ENCODE peak calls at places on chromosomes 5 and 9, in eight cellular contexts. A, M, G, Z, C, J, W and P are unnamed samples.

GRCh38 chr5:141672856-141673813 is 8.9 kb downstream of the ARAP3 start:
- DNase-seq in A (no peak), M (no peak), G (no peak), Z (no peak), C (peak), J (no peak), W (no peak), P (no peak)

GRCh38 chr9:125356032-125356431 is 94.4 kb downstream of the GAPVD1 start:
- DNase-seq in A (no peak), M (no peak), G (no peak), Z (no peak), C (no peak), J (no peak), W (no peak), P (no peak)

GRCh38 chr9:72154468-72155281 is 5.4 kb downstream of the GDA start:
- DNase-seq in A (no peak), M (no peak), G (no peak), Z (no peak), C (no peak), J (no peak), W (no peak), P (no peak)

GRCh38 chr9:14347408-14348224 is 33.7 kb upstream of the NFIB start:
- DNase-seq in A (no peak), M (no peak), G (no peak), Z (no peak), C (peak), J (no peak), W (no peak), P (peak)

GRCh38 chr5:26482817-26483375 is 555.5 kb downstream of the CDH9 start:
- DNase-seq in A (peak), M (no peak), G (no peak), Z (no peak), C (no peak), J (peak), W (peak), P (no peak)

GRCh38 chr5:81349161-81349560 is 44.8 kb downstream of the ACOT12 start:
- DNase-seq in A (no peak), M (no peak), G (no peak), Z (no peak), C (no peak), J (no peak), W (no peak), P (no peak)

GRCh38 chr5:127385936-127386335 is 95.3 kb downstream of the MEGF10 start:
- DNase-seq in A (no peak), M (no peak), G (no peak), Z (no peak), C (no peak), J (no peak), W (no peak), P (no peak)

GRCh38 chr9:36025751-36026150 is 11.0 kb upstream of the RECK start:
- DNase-seq in A (no peak), M (no peak), G (no peak), Z (no peak), C (no peak), J (no peak), W (no peak), P (no peak)

GRCh38 chr5:35143841-35144240 is 86.4 kb downstream of the PRLR start:
- DNase-seq in A (no peak), M (no peak), G (no peak), Z (no peak), C (no peak), J (no peak), W (no peak), P (no peak)

GRCh38 chr5:175800656-175801081 is 70.7 kb upstream of the CPLX2 start:
- DNase-seq in A (no peak), M (no peak), G (peak), Z (no peak), C (no peak), J (peak), W (no peak), P (no peak)

GRCh38 chr9:129497064-129497836 is 123.7 kb downstream of the C9orf50 start:
- DNase-seq in A (peak), M (no peak), G (no peak), Z (no peak), C (peak), J (peak), W (peak), P (peak)

GRCh38 chr5:15502208-15502607 is 2.2 kb downstream of the FBXL7 start:
- DNase-seq in A (no peak), M (no peak), G (peak), Z (no peak), C (no peak), J (no peak), W (no peak), P (no peak)

GRCh38 chr5:92652735-92653134 is 928.3 kb downstream of the NR2F1-AS1 start:
- DNase-seq in A (no peak), M (no peak), G (no peak), Z (no peak), C (no peak), J (no peak), W (no peak), P (no peak)

GRCh38 chr9:75186767-75187380 is 98.6 kb downstream of the OSTF1 start:
- DNase-seq in A (no peak), M (no peak), G (no peak), Z (no peak), C (no peak), J (no peak), W (peak), P (no peak)

GRCh38 chr5:173204185-173204979 is 30.6 kb downstream of the NKX2-5 start:
- DNase-seq in A (no peak), M (peak), G (no peak), Z (no peak), C (no peak), J (no peak), W (peak), P (no peak)

GRCh38 chr9:114364528-114365041 is 23.2 kb downstream of the AKNA start:
- DNase-seq in A (no peak), M (no peak), G (no peak), Z (no peak), C (peak), J (no peak), W (no peak), P (no peak)

GRCh38 chr5:155773680-155774079 is 553.3 kb upstream of the SGCD start:
- DNase-seq in A (no peak), M (no peak), G (no peak), Z (no peak), C (no peak), J (no peak), W (no peak), P (no peak)

GRCh38 chr9:34988218-34989055 is 1.1 kb upstream of the DNAJB5 start:
- DNase-seq in A (no peak), M (no peak), G (no peak), Z (peak), C (peak), J (no peak), W (no peak), P (peak)

GRCh38 chr5:114362197-114362976 is 517 bp downstream of the KCNN2 start:
- DNase-seq in A (no peak), M (no peak), G (peak), Z (no peak), C (peak), J (peak), W (no peak), P (no peak)

GRCh38 chr9:3936520-3937235 is 363.2 kb downstream of the GLIS3 start:
- DNase-seq in A (no peak), M (no peak), G (no peak), Z (no peak), C (peak), J (no peak), W (no peak), P (no peak)

GRCh38 chr9:112020680-112021596 is 124.3 kb downstream of the UGCG start:
- DNase-seq in A (peak), M (no peak), G (peak), Z (no peak), C (no peak), J (no peak), W (no peak), P (no peak)

GRCh38 chr5:69004127-69004526 is 89.7 kb upstream of the SLC30A5 start:
- DNase-seq in A (no peak), M (no peak), G (no peak), Z (no peak), C (no peak), J (no peak), W (no peak), P (no peak)

GRCh38 chr9:17810728-17811634 is 232.1 kb downstream of the SH3GL2 start:
- DNase-seq in A (peak), M (no peak), G (peak), Z (no peak), C (no peak), J (peak), W (peak), P (no peak)

GRCh38 chr9:95167998-95168397 is 149.5 kb downstream of the FANCC start:
- DNase-seq in A (peak), M (peak), G (peak), Z (no peak), C (no peak), J (peak), W (peak), P (no peak)

GRCh38 chr5:74994791-74995190 is 57.6 kb downstream of the GCNT4 start:
- DNase-seq in A (no peak), M (no peak), G (no peak), Z (no peak), C (no peak), J (no peak), W (no peak), P (no peak)

GRCh38 chr5:125033602-125034001 is 287.2 kb upstream of the ZNF608 start:
- DNase-seq in A (no peak), M (no peak), G (no peak), Z (no peak), C (no peak), J (no peak), W (no peak), P (no peak)

GRCh38 chr5:39360483-39361071 is 3.7 kb downstream of the C9 start:
- DNase-seq in A (no peak), M (no peak), G (peak), Z (no peak), C (no peak), J (no peak), W (no peak), P (no peak)

GRCh38 chr5:178256746-178257145 is 24.1 kb upstream of the PHYKPL start:
- DNase-seq in A (no peak), M (no peak), G (no peak), Z (no peak), C (no peak), J (no peak), W (no peak), P (no peak)

GRCh38 chr5:54673523-54674225 is 156.1 kb downstream of the SNX18 start:
- DNase-seq in A (no peak), M (peak), G (no peak), Z (peak), C (peak), J (no peak), W (peak), P (no peak)

GRCh38 chr9:127786773-127787123 is 914 bp downstream of the CDK9 start:
- DNase-seq in A (no peak), M (no peak), G (no peak), Z (no peak), C (no peak), J (no peak), W (no peak), P (no peak)

GRCh38 chr9:16207161-16207560 is 654.3 kb downstream of the CCDC171 start:
- DNase-seq in A (no peak), M (no peak), G (peak), Z (no peak), C (no peak), J (no peak), W (no peak), P (no peak)

GRCh38 chr5:61675015-61675692 is 343.1 kb downstream of the ZSWIM6 start:
- DNase-seq in A (no peak), M (no peak), G (no peak), Z (no peak), C (no peak), J (no peak), W (no peak), P (no peak)